ENCODE peak calls at places on chromosomes 7 and 10, in four cellular contexts. One of them, this sample, is unnamed.

GRCh38 chr7:74587435-74588126 is 69.9 kb upstream of the GTF2I start:
- DNase-seq in HepG2: no peak
- DNase-seq in K562: peak; percentile 86
- DNase-seq in GM12878: peak; percentile 70
- DNase-seq in this sample: no peak

GRCh38 chr7:108012499-108013430 is 9.8 kb upstream of the LAMB1 start:
- DNase-seq in K562: peak; percentile 88
- DNase-seq in HepG2: peak; percentile 95
- DNase-seq in GM12878: no peak
- DNase-seq in this sample: no peak

GRCh38 chr7:7641129-7641663 is 644 bp downstream of the UMAD1 start:
- DNase-seq in GM12878: no peak
- DNase-seq in HepG2: peak; percentile 20
- DNase-seq in K562: peak; percentile 45
- DNase-seq in this sample: peak; percentile 15

GRCh38 chr10:93600861-93601773 is at the start of gene RBP4:
- DNase-seq in GM12878: no peak
- DNase-seq in K562: no peak
- DNase-seq in HepG2: peak; percentile 78
- DNase-seq in this sample: no peak

GRCh38 chr7:111931016-111931517 is 275.1 kb downstream of the DOCK4 start:
- DNase-seq in K562: no peak
- DNase-seq in HepG2: peak; percentile 96
- DNase-seq in GM12878: no peak
- DNase-seq in this sample: no peak

GRCh38 chr7:103573479-103574058 is 127.6 kb upstream of the SLC26A5 start:
- DNase-seq in GM12878: no peak
- DNase-seq in HepG2: peak; percentile 7
- DNase-seq in K562: peak; percentile 48
- DNase-seq in this sample: peak; percentile 12

GRCh38 chr7:150450491-150450992 is at the start of gene GIMAP8:
- DNase-seq in HepG2: no peak
- DNase-seq in K562: no peak
- DNase-seq in GM12878: no peak
- DNase-seq in this sample: no peak

GRCh38 chr10:72086466-72087391 is 1.6 kb downstream of the SPOCK2 start:
- DNase-seq in K562: no peak
- DNase-seq in HepG2: peak; percentile 27
- DNase-seq in GM12878: no peak
- DNase-seq in this sample: no peak

GRCh38 chr10:110411047-110411410 is 86.7 kb upstream of the DUSP5 start:
- DNase-seq in GM12878: no peak
- DNase-seq in K562: no peak
- DNase-seq in HepG2: no peak
- DNase-seq in this sample: no peak

GRCh38 chr10:12481956-12482355 is 132.6 kb downstream of the CAMK1D start:
- DNase-seq in HepG2: no peak
- DNase-seq in GM12878: no peak
- DNase-seq in K562: no peak
- DNase-seq in this sample: no peak

GRCh38 chr7:83936056-83936703 is 258.4 kb downstream of the SEMA3A start:
- DNase-seq in HepG2: peak; percentile 48
- DNase-seq in GM12878: no peak
- DNase-seq in K562: peak; percentile 76
- DNase-seq in this sample: peak; percentile 55

GRCh38 chr10:7408003-7408493 is 2.8 kb downstream of the SFMBT2 start:
- DNase-seq in HepG2: no peak
- DNase-seq in K562: peak; percentile 20
- DNase-seq in GM12878: no peak
- DNase-seq in this sample: no peak

GRCh38 chr7:153522261-153522660 is 529.9 kb upstream of the DPP6 start:
- DNase-seq in GM12878: no peak
- DNase-seq in K562: no peak
- DNase-seq in HepG2: no peak
- DNase-seq in this sample: no peak

GRCh38 chr7:153523320-153524015 is 528.7 kb upstream of the DPP6 start:
- DNase-seq in K562: no peak
- DNase-seq in HepG2: no peak
- DNase-seq in GM12878: no peak
- DNase-seq in this sample: no peak

GRCh38 chr7:153529100-153529499 is 523.1 kb upstream of the DPP6 start:
- DNase-seq in HepG2: no peak
- DNase-seq in K562: no peak
- DNase-seq in GM12878: no peak
- DNase-seq in this sample: no peak

GRCh38 chr7:153521370-153521769 is 530.8 kb upstream of the DPP6 start:
- DNase-seq in GM12878: no peak
- DNase-seq in K562: no peak
- DNase-seq in HepG2: no peak
- DNase-seq in this sample: no peak

GRCh38 chr7:153524070-153524601 is 528.1 kb upstream of the DPP6 start:
- DNase-seq in HepG2: no peak
- DNase-seq in GM12878: no peak
- DNase-seq in K562: no peak
- DNase-seq in this sample: no peak
- TF ChIP-seq FOXK2 in HepG2: no peak
- TF ChIP-seq FOXK2 in GM12878: no peak
- TF ChIP-seq FOXK2 in K562: no peak
- TF ChIP-seq FOXK2 in this sample: no peak

GRCh38 chr7:5442757-5443305 is 19.2 kb upstream of the TNRC18 start:
- DNase-seq in K562: no peak
- DNase-seq in GM12878: no peak
- DNase-seq in HepG2: no peak
- DNase-seq in this sample: no peak
- TF ChIP-seq TARDBP in K562: no peak
- TF ChIP-seq TARDBP in GM12878: no peak
- TF ChIP-seq TARDBP in HepG2: no peak
- TF ChIP-seq TARDBP in this sample: no peak

GRCh38 chr10:79192677-79193003 is 123.9 kb downstream of the ZMIZ1 start:
- DNase-seq in K562: peak; percentile 38
- DNase-seq in GM12878: no peak
- DNase-seq in HepG2: no peak
- DNase-seq in this sample: no peak
- TF ChIP-seq FOXK2 in K562: no peak
- TF ChIP-seq FOXK2 in GM12878: no peak
- TF ChIP-seq FOXK2 in HepG2: no peak
- TF ChIP-seq FOXK2 in this sample: no peak

DNA sequence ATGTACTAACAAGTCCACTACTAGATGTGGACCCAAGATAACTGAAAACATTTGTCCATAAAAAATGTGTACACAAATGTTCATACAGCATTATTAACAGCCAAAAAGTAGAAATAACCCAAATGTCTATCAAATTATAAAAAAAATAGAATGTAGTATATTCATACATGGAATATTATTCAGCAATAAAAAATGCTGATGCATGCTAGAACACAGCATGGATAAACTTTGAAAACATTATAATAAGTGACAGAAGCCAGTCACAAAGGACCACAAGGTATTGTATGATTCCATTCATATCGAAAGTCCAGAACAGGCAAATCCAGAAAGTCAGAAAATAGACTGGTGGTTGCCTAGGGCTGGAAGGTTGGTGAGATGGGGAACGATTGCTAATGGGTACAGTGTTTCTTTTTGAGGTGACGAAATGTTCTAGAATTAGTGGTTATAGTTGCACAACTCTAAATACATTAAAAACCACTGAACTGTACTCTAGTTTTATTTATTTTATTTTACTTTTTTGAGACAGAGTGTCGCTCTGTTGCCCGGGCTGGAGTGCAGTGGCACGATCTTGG is 43.3 kb upstream of the ANLN start:
- DNase-seq in HepG2: no peak
- DNase-seq in GM12878: no peak
- DNase-seq in K562: no peak
- DNase-seq in this sample: no peak
- TF ChIP-seq TARDBP in HepG2: no peak
- TF ChIP-seq TARDBP in GM12878: no peak
- TF ChIP-seq TARDBP in K562: no peak
- TF ChIP-seq TARDBP in this sample: no peak

DNA sequence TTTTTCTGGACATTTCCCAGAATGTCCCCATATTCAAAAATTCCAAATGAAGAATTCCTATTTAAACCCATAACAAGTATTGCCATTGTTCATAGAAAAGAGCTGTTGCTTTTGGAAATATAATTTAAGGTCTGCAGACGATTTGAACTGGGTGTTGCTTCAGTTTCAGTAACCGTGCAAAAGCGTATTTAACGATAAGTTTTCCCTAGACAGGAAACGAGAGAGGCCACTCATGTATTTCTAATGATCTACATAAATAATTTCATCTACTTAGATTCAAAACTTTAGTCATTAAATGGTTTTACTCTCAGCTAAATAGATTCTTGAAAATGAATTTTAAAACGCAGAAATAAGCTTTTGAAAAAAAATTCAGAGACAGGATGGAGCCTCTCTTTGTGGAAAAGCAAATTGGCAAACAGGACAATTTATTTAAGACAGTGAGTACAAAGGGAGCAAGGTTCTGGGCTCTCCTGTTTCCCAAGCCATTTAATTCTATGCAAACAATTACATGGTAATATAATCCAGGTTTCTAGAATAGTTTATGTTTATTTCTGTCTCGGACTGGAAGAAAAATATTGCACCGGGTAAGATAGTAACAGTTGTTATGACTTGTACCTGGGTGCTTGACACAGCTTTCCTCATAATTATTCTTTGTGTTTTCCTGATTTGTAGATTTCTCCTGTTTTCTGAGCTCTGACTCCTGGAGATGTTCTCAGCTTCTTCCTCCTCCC is 263.0 kb downstream of the BAMBI start:
- DNase-seq in HepG2: peak; percentile 91
- DNase-seq in GM12878: no peak
- DNase-seq in K562: no peak
- DNase-seq in this sample: no peak
- TF ChIP-seq FOXK2 in HepG2: no peak
- TF ChIP-seq FOXK2 in GM12878: no peak
- TF ChIP-seq FOXK2 in K562: no peak
- TF ChIP-seq FOXK2 in this sample: no peak

GRCh38 chr7:133491319-133491718 is 238.4 kb downstream of the EXOC4 start:
- DNase-seq in HepG2: no peak
- DNase-seq in K562: no peak
- DNase-seq in GM12878: no peak
- DNase-seq in this sample: no peak

GRCh38 chr7:133497061-133497460 is 244.2 kb downstream of the EXOC4 start:
- DNase-seq in GM12878: no peak
- DNase-seq in K562: no peak
- DNase-seq in HepG2: no peak
- DNase-seq in this sample: no peak

GRCh38 chr7:133489906-133490305 is 237.0 kb downstream of the EXOC4 start:
- DNase-seq in HepG2: no peak
- DNase-seq in GM12878: no peak
- DNase-seq in K562: no peak
- DNase-seq in this sample: no peak

DNA sequence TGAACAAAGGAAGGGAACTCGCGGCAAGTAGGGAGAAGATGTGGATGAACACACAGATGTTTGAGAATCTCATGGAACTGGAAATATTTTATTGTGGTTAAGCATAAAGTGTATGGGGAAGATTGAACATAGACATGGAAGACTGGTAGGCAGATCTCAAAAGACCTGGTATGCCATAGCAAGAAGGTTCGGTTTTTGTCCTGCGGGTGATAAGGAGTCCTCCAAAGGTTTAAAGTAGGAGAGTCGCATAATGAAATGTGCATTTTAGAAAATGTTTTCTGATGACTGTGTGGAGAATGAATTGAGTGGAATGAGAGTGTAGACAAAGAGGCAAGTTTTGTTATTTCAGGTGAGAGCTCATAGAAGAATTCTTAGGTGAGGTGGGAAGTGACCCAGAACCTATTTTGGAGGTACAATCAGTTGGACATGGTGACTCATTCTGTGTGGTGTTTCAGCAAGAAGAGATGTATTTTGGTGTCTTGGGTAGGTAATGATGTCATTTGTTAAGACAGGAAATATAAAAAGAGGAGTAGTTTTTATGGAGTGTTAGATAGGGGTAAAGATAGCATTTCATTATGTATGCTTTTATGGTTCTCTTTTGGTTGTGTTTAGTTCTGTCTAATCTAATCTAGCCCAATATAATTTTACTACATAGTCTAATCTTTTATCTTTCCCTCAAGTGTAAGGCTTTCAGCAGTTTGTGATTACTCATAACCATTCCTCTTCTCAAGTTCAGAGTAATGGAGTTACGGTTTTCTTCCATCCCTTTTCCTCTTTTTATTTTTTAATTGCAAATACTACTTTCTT is 239.2 kb downstream of the EXOC4 start:
- DNase-seq in K562: peak; percentile 26
- DNase-seq in HepG2: no peak
- DNase-seq in GM12878: no peak
- DNase-seq in this sample: no peak
- TF ChIP-seq TARDBP in K562: no peak
- TF ChIP-seq TARDBP in HepG2: no peak
- TF ChIP-seq TARDBP in GM12878: no peak
- TF ChIP-seq TARDBP in this sample: no peak

GRCh38 chr7:82404647-82405046 is 38.9 kb downstream of the CACNA2D1 start:
- DNase-seq in K562: no peak
- DNase-seq in GM12878: no peak
- DNase-seq in HepG2: no peak
- DNase-seq in this sample: no peak
- TF ChIP-seq FOXK2 in K562: no peak
- TF ChIP-seq FOXK2 in GM12878: no peak
- TF ChIP-seq FOXK2 in HepG2: no peak
- TF ChIP-seq FOXK2 in this sample: no peak

GRCh38 chr7:144057954-144058353 is 9.2 kb downstream of the OR2A5 start:
- DNase-seq in GM12878: no peak
- DNase-seq in HepG2: peak; percentile 10
- DNase-seq in K562: peak; percentile 26
- DNase-seq in this sample: no peak
- TF ChIP-seq TARDBP in GM12878: no peak
- TF ChIP-seq TARDBP in HepG2: no peak
- TF ChIP-seq TARDBP in K562: no peak
- TF ChIP-seq TARDBP in this sample: no peak

GRCh38 chr10:127135844-127136577 is 60.4 kb downstream of the INSYN2A start:
- DNase-seq in K562: no peak
- DNase-seq in GM12878: no peak
- DNase-seq in HepG2: no peak
- DNase-seq in this sample: no peak
- TF ChIP-seq FOXK2 in K562: no peak
- TF ChIP-seq FOXK2 in GM12878: no peak
- TF ChIP-seq FOXK2 in HepG2: no peak
- TF ChIP-seq FOXK2 in this sample: no peak

DNA sequence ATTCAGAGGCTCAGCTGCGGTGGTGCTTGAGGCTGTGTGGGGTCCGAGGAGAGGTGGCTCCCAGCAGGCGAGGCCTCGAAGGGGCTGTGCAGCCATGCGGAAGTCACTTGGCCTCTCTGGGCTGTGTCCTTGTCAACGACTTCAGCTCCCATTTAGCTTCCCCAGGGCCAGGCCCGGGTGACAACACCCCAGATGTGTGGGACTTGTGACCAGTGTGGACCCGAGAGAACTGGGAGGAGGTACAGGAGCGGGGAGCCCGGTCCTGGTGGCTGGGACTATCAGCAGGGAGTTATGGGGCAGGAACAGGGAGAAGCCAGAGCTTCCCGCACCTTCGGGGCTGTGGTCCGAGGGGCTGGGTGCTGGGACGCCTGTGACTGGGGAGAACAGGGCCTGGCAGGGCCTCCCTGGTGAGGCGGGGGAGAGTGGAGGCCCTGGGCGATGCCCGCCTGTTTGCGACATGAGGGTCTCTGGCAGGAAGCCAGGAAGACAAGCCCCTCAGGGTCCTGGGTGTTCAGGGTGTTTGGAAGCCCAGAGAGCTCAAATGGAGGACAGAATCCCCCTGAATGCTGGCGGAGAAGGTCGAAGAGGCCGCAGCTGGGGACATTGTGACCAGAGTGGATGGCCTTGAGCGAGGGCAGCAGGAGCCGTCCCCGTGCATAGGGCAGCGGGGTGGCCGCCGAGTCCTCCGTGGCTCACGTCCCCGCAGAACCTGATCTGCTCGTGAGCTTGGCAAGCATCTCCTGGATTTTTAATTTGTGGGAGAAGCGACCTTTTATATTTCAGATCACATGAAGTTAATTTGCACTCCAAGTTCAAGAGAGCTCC is 30.0 kb upstream of the PSMG3 start:
- DNase-seq in HepG2: no peak
- DNase-seq in GM12878: no peak
- DNase-seq in K562: no peak
- DNase-seq in this sample: no peak
- TF ChIP-seq TARDBP in HepG2: no peak
- TF ChIP-seq TARDBP in GM12878: no peak
- TF ChIP-seq TARDBP in K562: no peak
- TF ChIP-seq TARDBP in this sample: no peak